ENCODE peak calls at places on chromosomes 2 and 18, in nine cellular contexts. Q, P, K, Y, E, T, S, N and H are unnamed samples.

GRCh38 chr2:105879106-105879797 is 134.5 kb downstream of the NCK2 start:
- DNase-seq in Q (no peak), P (no peak), K (no peak), Y (no peak), E (no peak), T (no peak), S (no peak), N (no peak), H (no peak)

GRCh38 chr18:59049726-59050660 is 89.7 kb upstream of the SEC11C start:
- DNase-seq in Q (no peak), P (no peak), K (no peak), Y (peak), E (no peak), T (no peak), S (no peak), N (no peak), H (no peak)

GRCh38 chr2:131389657-131390056 is 25.7 kb upstream of the RAB6D start:
- DNase-seq in Q (no peak), P (no peak), K (no peak), Y (no peak), E (no peak), T (no peak), S (no peak), N (no peak), H (no peak)

GRCh38 chr18:58541789-58542425 is 87.0 kb downstream of the ALPK2 start:
- DNase-seq in Q (peak), P (peak), K (peak), Y (no peak), E (no peak), T (no peak), S (peak), N (no peak), H (peak)

GRCh38 chr2:42136832-42137821 is 32.0 kb upstream of the EML4 start:
- DNase-seq in Q (no peak), P (no peak), K (peak), Y (no peak), E (no peak), T (no peak), S (peak), N (no peak), H (no peak)

GRCh38 chr2:226798422-226799210 is 1.0 kb downstream of the IRS1 start:
- DNase-seq in Q (no peak), P (no peak), K (no peak), Y (peak), E (peak), T (no peak), S (no peak), N (no peak), H (no peak)

GRCh38 chr2:233778030-233778429 is at the start of gene MROH2A:
- DNase-seq in Q (no peak), P (no peak), K (no peak), Y (no peak), E (no peak), T (no peak), S (no peak), N (no peak), H (no peak)

GRCh38 chr18:33034941-33035340 is 262.1 kb upstream of the KLHL14 start:
- DNase-seq in Q (no peak), P (no peak), K (no peak), Y (no peak), E (no peak), T (no peak), S (no peak), N (no peak), H (no peak)

GRCh38 chr2:127081826-127082633 is 24.9 kb downstream of the BIN1 start:
- DNase-seq in Q (no peak), P (no peak), K (no peak), Y (peak), E (no peak), T (peak), S (no peak), N (no peak), H (no peak)

GRCh38 chr2:84713441-84713840 is 167.4 kb downstream of the TRABD2A start:
- DNase-seq in Q (no peak), P (no peak), K (no peak), Y (no peak), E (no peak), T (no peak), S (no peak), N (no peak), H (no peak)

GRCh38 chr18:26342646-26343045 is 116.4 kb downstream of the TAF4B start:
- DNase-seq in Q (no peak), P (no peak), K (no peak), Y (peak), E (no peak), T (no peak), S (no peak), N (no peak), H (no peak)

GRCh38 chr2:8607591-8607990 is 74.3 kb upstream of the ID2 start:
- DNase-seq in Q (no peak), P (no peak), K (no peak), Y (no peak), E (no peak), T (no peak), S (no peak), N (no peak), H (no peak)

GRCh38 chr2:230060672-230061293 is 7.9 kb downstream of the SLC16A14 start:
- DNase-seq in Q (no peak), P (no peak), K (no peak), Y (no peak), E (no peak), T (no peak), S (no peak), N (no peak), H (no peak)

GRCh38 chr2:242011516-242011915 is 142.0 kb downstream of the RTP5 start:
- DNase-seq in Q (no peak), P (no peak), K (no peak), Y (no peak), E (no peak), T (no peak), S (no peak), N (no peak), H (no peak)

GRCh38 chr2:189222440-189222839 is 42.9 kb upstream of the COL5A2 start:
- DNase-seq in Q (no peak), P (no peak), K (no peak), Y (no peak), E (no peak), T (no peak), S (no peak), N (no peak), H (no peak)

GRCh38 chr2:68931799-68932198 is 20.9 kb downstream of the GKN2 start:
- DNase-seq in Q (no peak), P (no peak), K (no peak), Y (no peak), E (no peak), T (no peak), S (no peak), N (no peak), H (no peak)

GRCh38 chr2:228841475-228841874 is 429.6 kb downstream of the PID1 start:
- DNase-seq in Q (no peak), P (no peak), K (no peak), Y (no peak), E (no peak), T (no peak), S (no peak), N (no peak), H (no peak)

GRCh38 chr2:235827585-235827992 is 333.7 kb downstream of the AGAP1 start:
- DNase-seq in Q (no peak), P (peak), K (no peak), Y (no peak), E (no peak), T (no peak), S (peak), N (no peak), H (peak)

GRCh38 chr2:165357758-165358157 is 111.7 kb upstream of the CSRNP3 start:
- DNase-seq in Q (peak), P (no peak), K (no peak), Y (no peak), E (no peak), T (no peak), S (no peak), N (no peak), H (no peak)

GRCh38 chr2:140863713-140864112 is 1267.1 kb downstream of the LRP1B start:
- DNase-seq in Q (peak), P (peak), K (peak), Y (peak), E (peak), T (peak), S (peak), N (peak), H (peak)

GRCh38 chr18:63178526-63178880 is 141.1 kb downstream of the BCL2 start:
- DNase-seq in Q (no peak), P (no peak), K (no peak), Y (no peak), E (no peak), T (no peak), S (no peak), N (peak), H (no peak)

GRCh38 chr18:30359521-30359920 is 683.0 kb downstream of the DSC3 start:
- DNase-seq in Q (no peak), P (no peak), K (no peak), Y (no peak), E (no peak), T (no peak), S (no peak), N (no peak), H (no peak)

GRCh38 chr2:109216332-109216731 is 87.3 kb downstream of the SH3RF3 start:
- DNase-seq in Q (no peak), P (no peak), K (no peak), Y (peak), E (no peak), T (no peak), S (no peak), N (no peak), H (no peak)

GRCh38 chr2:214034417-214034816 is 376.4 kb upstream of the VWC2L start:
- DNase-seq in Q (no peak), P (no peak), K (no peak), Y (no peak), E (no peak), T (no peak), S (no peak), N (no peak), H (no peak)

GRCh38 chr2:236168110-236169067 is at the start of gene GBX2:
- DNase-seq in Q (no peak), P (peak), K (no peak), Y (peak), E (peak), T (peak), S (peak), N (no peak), H (no peak)

GRCh38 chr2:241882090-241882625 is 12.6 kb downstream of the RTP5 start:
- DNase-seq in Q (no peak), P (no peak), K (no peak), Y (peak), E (peak), T (peak), S (no peak), N (no peak), H (no peak)

GRCh38 chr2:40036241-40036640 is 257.2 kb upstream of the THUMPD2 start:
- DNase-seq in Q (no peak), P (no peak), K (no peak), Y (no peak), E (no peak), T (no peak), S (no peak), N (no peak), H (no peak)

GRCh38 chr18:75161629-75162028 is 47.3 kb downstream of the PTGR3 start:
- DNase-seq in Q (no peak), P (peak), K (peak), Y (no peak), E (no peak), T (no peak), S (peak), N (peak), H (peak)

GRCh38 chr2:99811544-99811943 is 321.7 kb upstream of the REV1 start:
- DNase-seq in Q (no peak), P (no peak), K (no peak), Y (no peak), E (no peak), T (no peak), S (no peak), N (no peak), H (no peak)

GRCh38 chr18:47901624-47902362 is 28.7 kb downstream of the SMAD2 start:
- DNase-seq in Q (peak), P (no peak), K (no peak), Y (peak), E (no peak), T (no peak), S (no peak), N (peak), H (no peak)

GRCh38 chr2:151637284-151637781 is 96.9 kb downstream of the NEB start:
- DNase-seq in Q (peak), P (no peak), K (no peak), Y (no peak), E (no peak), T (no peak), S (no peak), N (peak), H (no peak)

GRCh38 chr2:215407596-215408264 is 28.1 kb downstream of the FN1 start:
- DNase-seq in Q (no peak), P (no peak), K (no peak), Y (no peak), E (no peak), T (no peak), S (no peak), N (no peak), H (no peak)

GRCh38 chr2:12507295-12507694 is 209.4 kb upstream of the TRIB2 start:
- DNase-seq in Q (peak), P (no peak), K (no peak), Y (no peak), E (no peak), T (no peak), S (no peak), N (peak), H (no peak)

GRCh38 chr2:237490805-237491194 is 3.7 kb downstream of the MLPH start:
- DNase-seq in Q (no peak), P (no peak), K (no peak), Y (no peak), E (no peak), T (no peak), S (no peak), N (no peak), H (no peak)

GRCh38 chr18:60965856-60966255 is 367.4 kb upstream of the CDH20 start:
- DNase-seq in Q (no peak), P (no peak), K (no peak), Y (no peak), E (no peak), T (no peak), S (no peak), N (no peak), H (no peak)

GRCh38 chr2:160859086-160859485 is 301.1 kb upstream of the TANK start:
- DNase-seq in Q (no peak), P (no peak), K (no peak), Y (no peak), E (peak), T (no peak), S (no peak), N (no peak), H (no peak)

GRCh38 chr2:233124449-233125080 is 64.4 kb downstream of the INPP5D start:
- DNase-seq in Q (peak), P (no peak), K (no peak), Y (no peak), E (no peak), T (no peak), S (no peak), N (peak), H (no peak)

DNA sequence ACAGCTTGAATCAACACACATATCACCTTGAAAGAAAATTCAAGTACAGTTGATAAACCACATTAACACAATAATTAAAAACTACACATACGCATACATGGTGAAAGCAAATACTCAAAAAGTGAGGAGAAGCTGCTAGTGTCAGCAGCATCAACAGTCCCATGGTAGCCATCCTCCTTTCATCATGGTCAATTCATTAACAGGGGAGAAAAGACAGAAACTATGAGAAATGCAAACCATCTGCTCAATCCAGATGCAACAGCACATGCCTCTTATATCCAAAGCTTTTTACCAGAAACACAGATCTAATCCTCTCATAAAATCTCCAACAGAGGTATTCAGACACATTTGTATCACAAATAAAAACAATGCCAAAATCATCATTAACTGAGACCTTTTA is 81.9 kb upstream of the CHRNA1 start:
- DNase-seq in Q (no peak), P (no peak), K (no peak), Y (no peak), E (peak), T (no peak), S (no peak), N (no peak), H (no peak)
- TF ChIP-seq REST in Q (no peak), P (no peak), K (no peak), Y (no peak), E (no peak), T (no peak), S (no peak), N (no peak), H (no peak)

GRCh38 chr2:120654383-120655134 is 81.1 kb upstream of the GLI2 start:
- DNase-seq in Q (no peak), P (no peak), K (no peak), Y (peak), E (no peak), T (no peak), S (no peak), N (no peak), H (no peak)

GRCh38 chr2:120650022-120650644 is 85.5 kb upstream of the GLI2 start:
- DNase-seq in Q (no peak), P (no peak), K (no peak), Y (no peak), E (no peak), T (no peak), S (no peak), N (no peak), H (no peak)

GRCh38 chr2:120651818-120652217 is 83.8 kb upstream of the GLI2 start:
- DNase-seq in Q (no peak), P (no peak), K (no peak), Y (no peak), E (no peak), T (no peak), S (no peak), N (no peak), H (no peak)

GRCh38 chr2:120653871-120654270 is 81.8 kb upstream of the GLI2 start:
- DNase-seq in Q (no peak), P (no peak), K (no peak), Y (no peak), E (no peak), T (no peak), S (no peak), N (no peak), H (no peak)

GRCh38 chr2:120653026-120653425 is 82.6 kb upstream of the GLI2 start:
- DNase-seq in Q (no peak), P (no peak), K (no peak), Y (no peak), E (no peak), T (no peak), S (no peak), N (no peak), H (no peak)
- TF ChIP-seq CTCF in Q (no peak), P (no peak), K (no peak), Y (no peak), E (no peak), T (no peak), S (no peak), N (no peak), H (no peak)

GRCh38 chr2:38748857-38749804 is 2.0 kb downstream of the SRSF7 start:
- DNase-seq in Q (no peak), P (no peak), K (no peak), Y (no peak), E (no peak), T (no peak), S (no peak), N (no peak), H (no peak)
- H3K27ac ChIP-seq in Q (no peak), P (no peak), K (no peak), Y (peak), E (peak), T (peak), S (peak), N (peak), H (peak)

GRCh38 chr2:218260742-218261423 is at the start of gene GPBAR1:
- DNase-seq in Q (no peak), P (no peak), K (peak), Y (peak), E (no peak), T (no peak), S (no peak), N (no peak), H (no peak)
- TF ChIP-seq REST in Q (no peak), P (no peak), K (no peak), Y (no peak), E (no peak), T (no peak), S (no peak), N (no peak), H (no peak)

GRCh38 chr2:6353669-6354068 is 512.0 kb downstream of the CMPK2 start:
- DNase-seq in Q (peak), P (no peak), K (no peak), Y (no peak), E (no peak), T (no peak), S (no peak), N (no peak), H (no peak)

GRCh38 chr2:6356127-6356761 is 509.5 kb downstream of the CMPK2 start:
- DNase-seq in Q (no peak), P (no peak), K (no peak), Y (no peak), E (no peak), T (no peak), S (no peak), N (no peak), H (no peak)

GRCh38 chr2:6352247-6352646 is 513.5 kb downstream of the CMPK2 start:
- DNase-seq in Q (peak), P (no peak), K (no peak), Y (no peak), E (no peak), T (no peak), S (no peak), N (no peak), H (no peak)

GRCh38 chr2:6354546-6354945 is 511.2 kb downstream of the CMPK2 start:
- DNase-seq in Q (no peak), P (no peak), K (no peak), Y (no peak), E (no peak), T (no peak), S (no peak), N (no peak), H (no peak)

GRCh38 chr2:6352906-6353515 is 512.7 kb downstream of the CMPK2 start:
- DNase-seq in Q (no peak), P (no peak), K (peak), Y (peak), E (peak), T (no peak), S (no peak), N (no peak), H (no peak)
- TF ChIP-seq CTCF in Q (no peak), P (peak), K (peak), Y (peak), E (peak), T (no peak), S (peak), N (no peak), H (peak)

DNA sequence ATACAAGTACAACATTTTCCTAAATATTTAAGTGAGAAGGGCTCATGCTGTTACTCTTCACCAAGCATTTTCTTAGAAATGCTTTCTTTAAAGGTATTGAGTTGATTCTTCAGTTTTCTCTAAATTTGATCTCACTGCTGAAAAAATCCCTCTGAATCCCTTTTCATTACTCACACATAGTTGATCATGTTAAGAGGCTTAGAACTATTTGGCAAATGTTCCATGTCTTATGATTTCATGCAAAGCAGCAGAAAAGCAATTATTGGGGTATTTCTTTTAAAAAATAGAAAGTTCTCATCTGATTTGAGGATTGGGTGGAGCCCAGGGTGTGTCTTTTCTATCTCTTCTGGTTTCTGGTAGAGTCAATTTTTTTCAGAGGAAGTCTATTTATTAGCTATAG is 1079.8 kb upstream of the ZEB2 start:
- DNase-seq in Q (no peak), P (no peak), K (no peak), Y (no peak), E (no peak), T (no peak), S (no peak), N (no peak), H (no peak)
- H3K27ac ChIP-seq in Q (no peak), P (no peak), K (no peak), Y (no peak), E (no peak), T (no peak), S (no peak), N (no peak), H (no peak)

DNA sequence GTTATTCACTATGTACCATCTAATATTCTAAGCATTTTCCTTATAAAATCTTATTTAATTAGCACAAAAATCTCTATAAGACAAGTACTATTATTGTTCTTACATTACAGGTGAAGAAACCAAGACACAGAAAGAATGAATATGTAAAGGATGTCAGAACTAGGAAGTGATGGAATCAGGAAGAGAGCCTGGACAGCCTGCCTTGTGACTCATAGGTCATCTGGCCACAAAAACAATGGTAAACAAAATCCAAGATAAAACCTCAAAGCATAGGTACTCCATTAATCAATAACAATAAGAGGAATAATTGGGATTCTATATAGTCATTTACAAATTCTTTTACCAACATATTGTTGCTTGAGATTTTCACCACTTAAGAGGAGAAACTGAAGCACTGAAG is 505.4 kb upstream of the PIK3C3 start:
- DNase-seq in Q (no peak), P (no peak), K (no peak), Y (no peak), E (no peak), T (no peak), S (no peak), N (no peak), H (no peak)
- TF ChIP-seq REST in Q (no peak), P (no peak), K (no peak), Y (no peak), E (no peak), T (no peak), S (no peak), N (no peak), H (no peak)